ENCODE peak calls at places on chromosomes 1 and 21, in seven cellular contexts. One of them, this sample, is unnamed.

GRCh38 chr1:34460193-34460592 is 283.5 kb downstream of the C1orf94 start:
- DNase-seq in neural progenitor cell: peak
- DNase-seq in AG09319: no peak
- DNase-seq in fibroblast of mammary gland: peak
- DNase-seq in CD8-positive, alpha-beta T cell: no peak
- DNase-seq in MCF 10A: peak
- DNase-seq in fibroblast of lung: no peak
- DNase-seq in this sample: peak

GRCh38 chr1:205991237-205991636 is 12.0 kb downstream of the RAB7B start:
- DNase-seq in neural progenitor cell: no peak
- DNase-seq in AG09319: no peak
- DNase-seq in fibroblast of mammary gland: peak
- DNase-seq in CD8-positive, alpha-beta T cell: no peak
- DNase-seq in MCF 10A: no peak
- DNase-seq in fibroblast of lung: peak
- DNase-seq in this sample: no peak

GRCh38 chr1:48469616-48470500 is 2.1 kb downstream of the SPATA6 start:
- DNase-seq in neural progenitor cell: peak
- DNase-seq in AG09319: no peak
- DNase-seq in fibroblast of mammary gland: peak
- DNase-seq in CD8-positive, alpha-beta T cell: no peak
- DNase-seq in MCF 10A: no peak
- DNase-seq in fibroblast of lung: peak
- DNase-seq in this sample: no peak

GRCh38 chr1:204080163-204080903 is 7.4 kb downstream of the SOX13 start:
- DNase-seq in neural progenitor cell: peak
- DNase-seq in AG09319: no peak
- DNase-seq in fibroblast of mammary gland: peak
- DNase-seq in CD8-positive, alpha-beta T cell: no peak
- DNase-seq in MCF 10A: peak
- DNase-seq in fibroblast of lung: peak
- DNase-seq in this sample: peak

GRCh38 chr1:178498896-178499675 is 2.3 kb upstream of the CLEC20A start:
- DNase-seq in neural progenitor cell: no peak
- DNase-seq in AG09319: no peak
- DNase-seq in fibroblast of mammary gland: no peak
- DNase-seq in CD8-positive, alpha-beta T cell: no peak
- DNase-seq in MCF 10A: no peak
- DNase-seq in fibroblast of lung: no peak
- DNase-seq in this sample: no peak

GRCh38 chr1:57623791-57624538 is 200.1 kb upstream of the DAB1 start:
- DNase-seq in neural progenitor cell: no peak
- DNase-seq in AG09319: no peak
- DNase-seq in fibroblast of mammary gland: no peak
- DNase-seq in CD8-positive, alpha-beta T cell: no peak
- DNase-seq in MCF 10A: no peak
- DNase-seq in fibroblast of lung: no peak
- DNase-seq in this sample: no peak

GRCh38 chr1:168621356-168621755 is 45.0 kb downstream of the XCL1 start:
- DNase-seq in neural progenitor cell: peak
- DNase-seq in AG09319: no peak
- DNase-seq in fibroblast of mammary gland: no peak
- DNase-seq in CD8-positive, alpha-beta T cell: no peak
- DNase-seq in MCF 10A: no peak
- DNase-seq in fibroblast of lung: no peak
- DNase-seq in this sample: no peak

GRCh38 chr1:238772321-238772720 is 614.0 kb upstream of the CHRM3 start:
- DNase-seq in neural progenitor cell: no peak
- DNase-seq in AG09319: no peak
- DNase-seq in fibroblast of mammary gland: peak
- DNase-seq in CD8-positive, alpha-beta T cell: no peak
- DNase-seq in MCF 10A: no peak
- DNase-seq in fibroblast of lung: no peak
- DNase-seq in this sample: no peak

GRCh38 chr21:7957713-7958064 is 2563.7 kb upstream of the TPTE start:
- DNase-seq in neural progenitor cell: no peak
- DNase-seq in AG09319: no peak
- DNase-seq in fibroblast of mammary gland: no peak
- DNase-seq in CD8-positive, alpha-beta T cell: no peak
- DNase-seq in MCF 10A: no peak
- DNase-seq in fibroblast of lung: no peak
- DNase-seq in this sample: no peak

GRCh38 chr1:213666113-213666512 is 321.7 kb upstream of the PROX1 start:
- DNase-seq in neural progenitor cell: no peak
- DNase-seq in AG09319: no peak
- DNase-seq in fibroblast of mammary gland: no peak
- DNase-seq in CD8-positive, alpha-beta T cell: no peak
- DNase-seq in MCF 10A: no peak
- DNase-seq in fibroblast of lung: no peak
- DNase-seq in this sample: no peak

GRCh38 chr21:9759972-9760371 is 761.4 kb upstream of the TPTE start:
- DNase-seq in neural progenitor cell: no peak
- DNase-seq in AG09319: no peak
- DNase-seq in fibroblast of mammary gland: no peak
- DNase-seq in CD8-positive, alpha-beta T cell: no peak
- DNase-seq in MCF 10A: no peak
- DNase-seq in fibroblast of lung: no peak
- DNase-seq in this sample: no peak

GRCh38 chr1:116881879-116882520 is 27.7 kb upstream of the PTGFRN start:
- DNase-seq in neural progenitor cell: peak
- DNase-seq in AG09319: peak
- DNase-seq in fibroblast of mammary gland: peak
- DNase-seq in CD8-positive, alpha-beta T cell: no peak
- DNase-seq in MCF 10A: peak
- DNase-seq in fibroblast of lung: peak
- DNase-seq in this sample: no peak

GRCh38 chr1:158095737-158096335 is 84.9 kb upstream of the CD1D start:
- DNase-seq in neural progenitor cell: peak
- DNase-seq in AG09319: no peak
- DNase-seq in fibroblast of mammary gland: peak
- DNase-seq in CD8-positive, alpha-beta T cell: no peak
- DNase-seq in MCF 10A: peak
- DNase-seq in fibroblast of lung: peak
- DNase-seq in this sample: no peak

GRCh38 chr1:173050865-173051264 is at the start of gene TNFSF18:
- DNase-seq in neural progenitor cell: no peak
- DNase-seq in AG09319: no peak
- DNase-seq in fibroblast of mammary gland: peak
- DNase-seq in CD8-positive, alpha-beta T cell: no peak
- DNase-seq in MCF 10A: peak
- DNase-seq in fibroblast of lung: peak
- DNase-seq in this sample: no peak

GRCh38 chr1:205343431-205344009 is 13.2 kb downstream of the KLHDC8A start:
- DNase-seq in neural progenitor cell: peak
- DNase-seq in AG09319: no peak
- DNase-seq in fibroblast of mammary gland: no peak
- DNase-seq in CD8-positive, alpha-beta T cell: no peak
- DNase-seq in MCF 10A: no peak
- DNase-seq in fibroblast of lung: no peak
- DNase-seq in this sample: no peak

GRCh38 chr1:62333431-62333830 is 14.2 kb upstream of the KANK4 start:
- DNase-seq in neural progenitor cell: no peak
- DNase-seq in AG09319: no peak
- DNase-seq in fibroblast of mammary gland: peak
- DNase-seq in CD8-positive, alpha-beta T cell: peak
- DNase-seq in MCF 10A: peak
- DNase-seq in fibroblast of lung: no peak
- DNase-seq in this sample: no peak

GRCh38 chr1:217435159-217435558 is 195.7 kb downstream of the GPATCH2 start:
- DNase-seq in neural progenitor cell: peak
- DNase-seq in AG09319: no peak
- DNase-seq in fibroblast of mammary gland: no peak
- DNase-seq in CD8-positive, alpha-beta T cell: no peak
- DNase-seq in MCF 10A: no peak
- DNase-seq in fibroblast of lung: no peak
- DNase-seq in this sample: no peak

GRCh38 chr1:185871627-185872150 is 137.5 kb downstream of the HMCN1 start:
- DNase-seq in neural progenitor cell: no peak
- DNase-seq in AG09319: no peak
- DNase-seq in fibroblast of mammary gland: no peak
- DNase-seq in CD8-positive, alpha-beta T cell: no peak
- DNase-seq in MCF 10A: no peak
- DNase-seq in fibroblast of lung: no peak
- DNase-seq in this sample: no peak

GRCh38 chr1:179953974-179954493 is 576 bp upstream of the CEP350 start:
- DNase-seq in neural progenitor cell: peak
- DNase-seq in AG09319: no peak
- DNase-seq in fibroblast of mammary gland: peak
- DNase-seq in CD8-positive, alpha-beta T cell: no peak
- DNase-seq in MCF 10A: peak
- DNase-seq in fibroblast of lung: no peak
- DNase-seq in this sample: peak

GRCh38 chr1:30008372-30008997 is 714.9 kb downstream of the MATN1 start:
- DNase-seq in neural progenitor cell: no peak
- DNase-seq in AG09319: no peak
- DNase-seq in fibroblast of mammary gland: no peak
- DNase-seq in CD8-positive, alpha-beta T cell: no peak
- DNase-seq in MCF 10A: no peak
- DNase-seq in fibroblast of lung: no peak
- DNase-seq in this sample: no peak

GRCh38 chr1:42333662-42334239 is 1.3 kb downstream of the FOXJ3 start:
- DNase-seq in neural progenitor cell: peak
- DNase-seq in AG09319: no peak
- DNase-seq in fibroblast of mammary gland: peak
- DNase-seq in CD8-positive, alpha-beta T cell: no peak
- DNase-seq in MCF 10A: peak
- DNase-seq in fibroblast of lung: peak
- DNase-seq in this sample: no peak

GRCh38 chr21:39972471-39972870 is 105.2 kb downstream of the PCP4 start:
- DNase-seq in neural progenitor cell: no peak
- DNase-seq in AG09319: no peak
- DNase-seq in fibroblast of mammary gland: no peak
- DNase-seq in CD8-positive, alpha-beta T cell: no peak
- DNase-seq in MCF 10A: no peak
- DNase-seq in fibroblast of lung: no peak
- DNase-seq in this sample: no peak

GRCh38 chr1:6414443-6414844 is 5.3 kb downstream of the HES2 start:
- DNase-seq in neural progenitor cell: peak
- DNase-seq in AG09319: peak
- DNase-seq in fibroblast of mammary gland: peak
- DNase-seq in CD8-positive, alpha-beta T cell: peak
- DNase-seq in MCF 10A: peak
- DNase-seq in fibroblast of lung: peak
- DNase-seq in this sample: no peak

GRCh38 chr1:30280572-30280971 is 442.8 kb downstream of the MATN1 start:
- DNase-seq in neural progenitor cell: no peak
- DNase-seq in AG09319: no peak
- DNase-seq in fibroblast of mammary gland: no peak
- DNase-seq in CD8-positive, alpha-beta T cell: no peak
- DNase-seq in MCF 10A: no peak
- DNase-seq in fibroblast of lung: no peak
- DNase-seq in this sample: no peak

GRCh38 chr1:5813480-5813879 is 178.7 kb downstream of the NPHP4 start:
- DNase-seq in neural progenitor cell: no peak
- DNase-seq in AG09319: no peak
- DNase-seq in fibroblast of mammary gland: no peak
- DNase-seq in CD8-positive, alpha-beta T cell: no peak
- DNase-seq in MCF 10A: no peak
- DNase-seq in fibroblast of lung: no peak
- DNase-seq in this sample: no peak

GRCh38 chr1:5983361-5984103 is 8.7 kb downstream of the NPHP4 start:
- DNase-seq in neural progenitor cell: no peak
- DNase-seq in AG09319: peak
- DNase-seq in fibroblast of mammary gland: peak
- DNase-seq in CD8-positive, alpha-beta T cell: no peak
- DNase-seq in MCF 10A: peak
- DNase-seq in fibroblast of lung: peak
- DNase-seq in this sample: no peak

GRCh38 chr1:1597275-1597930 is 2.5 kb downstream of the FNDC10 start:
- DNase-seq in neural progenitor cell: peak
- DNase-seq in AG09319: no peak
- DNase-seq in fibroblast of mammary gland: no peak
- DNase-seq in CD8-positive, alpha-beta T cell: peak
- DNase-seq in MCF 10A: no peak
- DNase-seq in fibroblast of lung: no peak
- DNase-seq in this sample: no peak
- TF ChIP-seq CTCF in neural progenitor cell: peak
- TF ChIP-seq CTCF in AG09319: peak
- TF ChIP-seq CTCF in fibroblast of mammary gland: no peak
- TF ChIP-seq CTCF in CD8-positive, alpha-beta T cell: no peak
- TF ChIP-seq CTCF in MCF 10A: peak
- TF ChIP-seq CTCF in fibroblast of lung: peak
- TF ChIP-seq CTCF in this sample: no peak

GRCh38 chr1:79197421-79197820 is 190.9 kb upstream of the ADGRL4 start:
- DNase-seq in neural progenitor cell: peak
- DNase-seq in AG09319: peak
- DNase-seq in fibroblast of mammary gland: peak
- DNase-seq in CD8-positive, alpha-beta T cell: no peak
- DNase-seq in MCF 10A: peak
- DNase-seq in fibroblast of lung: peak
- DNase-seq in this sample: no peak
- TF ChIP-seq CTCF in neural progenitor cell: peak
- TF ChIP-seq CTCF in AG09319: peak
- TF ChIP-seq CTCF in fibroblast of mammary gland: peak
- TF ChIP-seq CTCF in CD8-positive, alpha-beta T cell: no peak
- TF ChIP-seq CTCF in MCF 10A: no peak
- TF ChIP-seq CTCF in fibroblast of lung: peak
- TF ChIP-seq CTCF in this sample: no peak

GRCh38 chr21:31198575-31198974 is 145.5 kb downstream of the TIAM1 start:
- DNase-seq in neural progenitor cell: peak
- DNase-seq in AG09319: no peak
- DNase-seq in fibroblast of mammary gland: peak
- DNase-seq in CD8-positive, alpha-beta T cell: no peak
- DNase-seq in MCF 10A: peak
- DNase-seq in fibroblast of lung: peak
- DNase-seq in this sample: no peak
- TF ChIP-seq CTCF in neural progenitor cell: peak
- TF ChIP-seq CTCF in AG09319: peak
- TF ChIP-seq CTCF in fibroblast of mammary gland: peak
- TF ChIP-seq CTCF in CD8-positive, alpha-beta T cell: peak
- TF ChIP-seq CTCF in MCF 10A: peak
- TF ChIP-seq CTCF in fibroblast of lung: peak
- TF ChIP-seq CTCF in this sample: peak

DNA sequence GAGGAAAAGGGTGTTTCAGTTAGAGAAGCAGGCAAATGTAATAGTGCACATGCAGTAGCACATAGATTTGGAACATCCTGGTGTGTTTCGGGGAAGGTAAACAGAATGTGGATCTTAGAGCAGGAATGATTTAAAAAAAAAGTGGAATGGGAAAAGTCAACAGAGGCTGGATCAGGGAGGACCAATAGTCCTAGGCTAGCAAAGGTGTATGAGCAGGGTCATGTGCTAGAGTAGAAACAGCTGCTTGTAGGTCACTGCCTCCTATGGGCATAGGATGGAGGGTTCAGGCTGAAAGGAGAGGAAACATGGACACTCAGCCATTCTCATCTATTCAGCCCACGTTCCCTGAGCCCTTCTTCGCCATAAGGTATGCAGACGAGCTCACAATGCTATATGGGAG is 3.7 kb upstream of the KPNA6 start:
- DNase-seq in neural progenitor cell: no peak
- DNase-seq in AG09319: no peak
- DNase-seq in fibroblast of mammary gland: no peak
- DNase-seq in CD8-positive, alpha-beta T cell: no peak
- DNase-seq in MCF 10A: no peak
- DNase-seq in fibroblast of lung: no peak
- DNase-seq in this sample: no peak
- TF ChIP-seq CTCF in neural progenitor cell: no peak
- TF ChIP-seq CTCF in AG09319: no peak
- TF ChIP-seq CTCF in fibroblast of mammary gland: no peak
- TF ChIP-seq CTCF in CD8-positive, alpha-beta T cell: no peak
- TF ChIP-seq CTCF in MCF 10A: no peak
- TF ChIP-seq CTCF in fibroblast of lung: no peak
- TF ChIP-seq CTCF in this sample: no peak